ENCODE peak calls at places on chromosomes 3 and 15, in four cellular contexts. One of them, this sample, is unnamed.

GRCh38 chr15:40906947-40907802 is 12.9 kb downstream of the VPS18 start:
- DNase-seq in GM12878: no peak
- DNase-seq in K562: peak
- DNase-seq in HepG2: no peak
- DNase-seq in this sample: peak

GRCh38 chr3:75171632-75172230 is 492.4 kb upstream of the FRG2C start:
- DNase-seq in GM12878: no peak
- DNase-seq in K562: peak
- DNase-seq in HepG2: no peak
- DNase-seq in this sample: no peak

GRCh38 chr3:125602752-125603649 is 7.7 kb upstream of the OSBPL11 start:
- DNase-seq in GM12878: no peak
- DNase-seq in K562: no peak
- DNase-seq in HepG2: no peak
- DNase-seq in this sample: no peak

GRCh38 chr3:111725706-111726105 is 130.6 kb upstream of the ZBED2 start:
- DNase-seq in GM12878: no peak
- DNase-seq in K562: no peak
- DNase-seq in HepG2: no peak
- DNase-seq in this sample: no peak

GRCh38 chr3:161310649-161311423 is 60.5 kb downstream of the SPTSSB start:
- DNase-seq in GM12878: peak
- DNase-seq in K562: no peak
- DNase-seq in HepG2: no peak
- DNase-seq in this sample: no peak

GRCh38 chr3:58063424-58063823 is 55.2 kb downstream of the FLNB start:
- DNase-seq in GM12878: no peak
- DNase-seq in K562: peak
- DNase-seq in HepG2: no peak
- DNase-seq in this sample: no peak

GRCh38 chr3:9420850-9421549 is 23.6 kb downstream of the SETD5 start:
- DNase-seq in GM12878: no peak
- DNase-seq in K562: no peak
- DNase-seq in HepG2: no peak
- DNase-seq in this sample: no peak

GRCh38 chr3:71724584-71725278 is 471 bp downstream of the EIF4E3 start:
- DNase-seq in GM12878: no peak
- DNase-seq in K562: peak
- DNase-seq in HepG2: no peak
- DNase-seq in this sample: peak

GRCh38 chr15:80275946-80276345 is 23.9 kb upstream of the CTXND1 start:
- DNase-seq in GM12878: no peak
- DNase-seq in K562: no peak
- DNase-seq in HepG2: no peak
- DNase-seq in this sample: no peak

GRCh38 chr15:82828064-82828463 is 18.6 kb downstream of the WHAMM start:
- DNase-seq in GM12878: no peak
- DNase-seq in K562: no peak
- DNase-seq in HepG2: peak
- DNase-seq in this sample: no peak

GRCh38 chr3:198079771-198080520 is 119.9 kb downstream of the LMLN start:
- DNase-seq in GM12878: no peak
- DNase-seq in K562: peak
- DNase-seq in HepG2: no peak
- DNase-seq in this sample: no peak

GRCh38 chr3:190491533-190492054 is 22.3 kb upstream of the IL1RAP start:
- DNase-seq in GM12878: no peak
- DNase-seq in K562: no peak
- DNase-seq in HepG2: no peak
- DNase-seq in this sample: no peak

GRCh38 chr3:10357592-10358308 is 36.8 kb upstream of the SEC13 start:
- DNase-seq in GM12878: peak
- DNase-seq in K562: no peak
- DNase-seq in HepG2: no peak
- DNase-seq in this sample: no peak

GRCh38 chr3:98021821-98022220 is 13.3 kb downstream of the GABRR3 start:
- DNase-seq in GM12878: no peak
- DNase-seq in K562: no peak
- DNase-seq in HepG2: no peak
- DNase-seq in this sample: no peak

GRCh38 chr3:11642455-11643162 is 1.1 kb downstream of the VGLL4 start:
- DNase-seq in GM12878: peak
- DNase-seq in K562: peak
- DNase-seq in HepG2: peak
- DNase-seq in this sample: peak

GRCh38 chr3:113054552-113054951 is 63.8 kb downstream of the GTPBP8 start:
- DNase-seq in GM12878: no peak
- DNase-seq in K562: no peak
- DNase-seq in HepG2: no peak
- DNase-seq in this sample: no peak

GRCh38 chr3:114794894-114795630 is 352.0 kb downstream of the ZBTB20 start:
- DNase-seq in GM12878: no peak
- DNase-seq in K562: no peak
- DNase-seq in HepG2: no peak
- DNase-seq in this sample: no peak

GRCh38 chr15:71748327-71748726 is 62.0 kb upstream of the NR2E3 start:
- DNase-seq in GM12878: no peak
- DNase-seq in K562: no peak
- DNase-seq in HepG2: no peak
- DNase-seq in this sample: no peak

GRCh38 chr3:15007681-15008141 is 57.4 kb downstream of the MRPS25 start:
- DNase-seq in GM12878: no peak
- DNase-seq in K562: no peak
- DNase-seq in HepG2: no peak
- DNase-seq in this sample: no peak

GRCh38 chr15:58466566-58466965 is 34.8 kb downstream of the LIPC start:
- DNase-seq in GM12878: no peak
- DNase-seq in K562: no peak
- DNase-seq in HepG2: no peak
- DNase-seq in this sample: no peak

GRCh38 chr3:58271901-58272501 is 34.0 kb upstream of the RPP14 start:
- DNase-seq in GM12878: no peak
- DNase-seq in K562: no peak
- DNase-seq in HepG2: no peak
- DNase-seq in this sample: no peak

GRCh38 chr3:130312374-130312773 is 33.1 kb upstream of the COL6A5 start:
- DNase-seq in GM12878: no peak
- DNase-seq in K562: no peak
- DNase-seq in HepG2: no peak
- DNase-seq in this sample: no peak

GRCh38 chr15:63474810-63475316 is 29.5 kb upstream of the USP3 start:
- DNase-seq in GM12878: peak
- DNase-seq in K562: no peak
- DNase-seq in HepG2: peak
- DNase-seq in this sample: no peak

GRCh38 chr15:62482715-62483429 is 317.8 kb upstream of the C2CD4B start:
- DNase-seq in GM12878: peak
- DNase-seq in K562: peak
- DNase-seq in HepG2: peak
- DNase-seq in this sample: peak

GRCh38 chr15:57097246-57097645 is 178.8 kb downstream of the TCF12 start:
- DNase-seq in GM12878: no peak
- DNase-seq in K562: no peak
- DNase-seq in HepG2: no peak
- DNase-seq in this sample: no peak

GRCh38 chr3:111603679-111604643 is 8.8 kb upstream of the ZBED2 start:
- DNase-seq in GM12878: no peak
- DNase-seq in K562: no peak
- DNase-seq in HepG2: no peak
- DNase-seq in this sample: no peak

GRCh38 chr3:15974647-15975046 is 176.9 kb upstream of the ANKRD28 start:
- DNase-seq in GM12878: no peak
- DNase-seq in K562: peak
- DNase-seq in HepG2: no peak
- DNase-seq in this sample: no peak

GRCh38 chr15:81332326-81332725 is 8.4 kb upstream of the STARD5 start:
- DNase-seq in GM12878: no peak
- DNase-seq in K562: no peak
- DNase-seq in HepG2: no peak
- DNase-seq in this sample: no peak

GRCh38 chr3:120425877-120426276 is 24.9 kb downstream of the FSTL1 start:
- DNase-seq in GM12878: no peak
- DNase-seq in K562: no peak
- DNase-seq in HepG2: no peak
- DNase-seq in this sample: peak

GRCh38 chr15:96115642-96116041 is 214.9 kb upstream of the NR2F2 start:
- DNase-seq in GM12878: no peak
- DNase-seq in K562: no peak
- DNase-seq in HepG2: no peak
- DNase-seq in this sample: no peak

GRCh38 chr3:160635213-160635612 is 41.7 kb upstream of the ARL14 start:
- DNase-seq in GM12878: no peak
- DNase-seq in K562: no peak
- DNase-seq in HepG2: no peak
- DNase-seq in this sample: no peak

GRCh38 chr3:40207796-40208195 is 101.7 kb upstream of the EIF1B start:
- DNase-seq in GM12878: no peak
- DNase-seq in K562: no peak
- DNase-seq in HepG2: no peak
- DNase-seq in this sample: no peak

GRCh38 chr3:105598047-105598796 is 231.5 kb downstream of the ALCAM start:
- DNase-seq in GM12878: no peak
- DNase-seq in K562: no peak
- DNase-seq in HepG2: no peak
- DNase-seq in this sample: no peak

GRCh38 chr3:36677331-36678007 is 86.9 kb downstream of the DCLK3 start:
- DNase-seq in GM12878: no peak
- DNase-seq in K562: no peak
- DNase-seq in HepG2: peak
- DNase-seq in this sample: no peak

GRCh38 chr15:88634449-88634848 is 4.4 kb upstream of the ISG20 start:
- DNase-seq in GM12878: no peak
- DNase-seq in K562: no peak
- DNase-seq in HepG2: no peak
- DNase-seq in this sample: no peak

GRCh38 chr15:88636654-88637053 is 2.2 kb upstream of the ISG20 start:
- DNase-seq in GM12878: no peak
- DNase-seq in K562: no peak
- DNase-seq in HepG2: no peak
- DNase-seq in this sample: no peak

GRCh38 chr15:88635343-88635742 is 3.5 kb upstream of the ISG20 start:
- DNase-seq in GM12878: no peak
- DNase-seq in K562: no peak
- DNase-seq in HepG2: no peak
- DNase-seq in this sample: no peak

GRCh38 chr15:88637436-88637835 is 1.4 kb upstream of the ISG20 start:
- DNase-seq in GM12878: no peak
- DNase-seq in K562: no peak
- DNase-seq in HepG2: no peak
- DNase-seq in this sample: no peak

GRCh38 chr15:88636039-88636438 is 2.8 kb upstream of the ISG20 start:
- DNase-seq in GM12878: no peak
- DNase-seq in K562: no peak
- DNase-seq in HepG2: no peak
- DNase-seq in this sample: no peak
- TF ChIP-seq FOXM1 in GM12878: no peak
- TF ChIP-seq FOXM1 in K562: no peak
- TF ChIP-seq FOXM1 in HepG2: no peak
- TF ChIP-seq FOXM1 in this sample: no peak

GRCh38 chr3:64022451-64023186 is 675 bp downstream of the PSMD6 start:
- DNase-seq in GM12878: no peak
- DNase-seq in K562: no peak
- DNase-seq in HepG2: no peak
- DNase-seq in this sample: peak
- TF ChIP-seq FOXM1 in GM12878: no peak
- TF ChIP-seq FOXM1 in K562: no peak
- TF ChIP-seq FOXM1 in HepG2: no peak
- TF ChIP-seq FOXM1 in this sample: no peak

GRCh38 chr15:101200181-101200580 is 51.7 kb downstream of the CHSY1 start:
- DNase-seq in GM12878: no peak
- DNase-seq in K562: no peak
- DNase-seq in HepG2: no peak
- DNase-seq in this sample: no peak

GRCh38 chr15:101203029-101203428 is 48.8 kb downstream of the CHSY1 start:
- DNase-seq in GM12878: no peak
- DNase-seq in K562: no peak
- DNase-seq in HepG2: no peak
- DNase-seq in this sample: no peak

GRCh38 chr15:101198820-101199219 is 53.0 kb downstream of the CHSY1 start:
- DNase-seq in GM12878: no peak
- DNase-seq in K562: no peak
- DNase-seq in HepG2: no peak
- DNase-seq in this sample: no peak

GRCh38 chr15:101203607-101204006 is 48.2 kb downstream of the CHSY1 start:
- DNase-seq in GM12878: no peak
- DNase-seq in K562: no peak
- DNase-seq in HepG2: peak
- DNase-seq in this sample: no peak

DNA sequence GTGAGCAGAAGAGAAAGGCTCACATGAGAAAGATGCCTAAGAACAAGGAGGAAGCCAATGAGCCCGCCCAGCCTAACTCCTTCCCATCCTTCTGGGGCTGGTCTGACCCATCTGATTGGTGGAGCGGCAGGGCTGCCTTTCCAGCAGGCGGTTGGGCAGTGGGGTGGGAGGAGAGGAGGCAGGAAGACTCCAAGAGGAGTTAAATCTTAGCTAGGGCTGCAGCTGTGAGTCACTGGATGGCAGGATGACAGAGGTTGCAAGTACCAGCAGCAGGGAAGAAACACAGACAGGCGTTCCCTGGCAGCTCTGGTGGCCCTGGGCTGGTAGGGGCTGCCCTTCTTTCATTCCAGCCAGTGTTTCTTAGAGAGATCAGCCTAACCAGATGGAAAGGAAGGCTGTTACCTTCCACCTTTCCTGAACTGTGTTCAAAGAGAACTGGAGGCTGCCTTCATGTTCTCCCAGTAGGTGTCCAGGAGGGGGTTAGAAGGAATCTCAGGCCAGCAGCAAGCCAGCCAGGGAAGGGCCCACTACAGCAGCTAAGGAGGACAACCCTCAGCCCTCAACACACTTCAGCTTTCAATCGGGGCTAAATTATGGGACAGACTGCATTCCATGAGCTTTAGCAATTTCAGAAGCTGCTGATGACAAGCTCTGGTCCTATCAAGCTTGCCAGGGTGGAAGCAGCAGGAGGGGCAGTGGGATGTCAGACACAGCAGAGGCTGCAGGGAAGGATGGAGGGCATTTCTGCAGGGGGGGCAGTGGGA is 50.3 kb downstream of the CHSY1 start:
- DNase-seq in GM12878: no peak
- DNase-seq in K562: peak
- DNase-seq in HepG2: no peak
- DNase-seq in this sample: peak
- TF ChIP-seq FOXM1 in GM12878: no peak
- TF ChIP-seq FOXM1 in K562: no peak
- TF ChIP-seq FOXM1 in HepG2: no peak
- TF ChIP-seq FOXM1 in this sample: no peak

DNA sequence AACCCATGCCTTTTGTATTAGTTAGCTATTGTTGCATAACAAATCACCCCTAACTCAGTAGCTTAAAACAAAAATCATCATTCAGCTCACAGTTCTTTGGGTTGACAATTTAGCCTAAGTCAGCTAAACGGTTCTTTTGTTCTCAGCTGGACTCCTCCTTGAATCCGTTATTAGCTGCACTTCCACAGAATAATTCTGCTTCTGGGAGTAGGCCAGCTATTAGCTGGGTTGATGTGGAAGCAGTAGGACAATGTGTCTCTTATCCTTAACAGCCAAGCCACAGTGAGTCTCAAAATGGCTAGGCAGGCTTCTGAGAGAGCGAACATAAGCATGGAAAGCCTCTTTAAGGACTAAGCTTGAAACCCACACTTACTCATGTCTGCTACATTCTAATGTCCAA is 42.7 kb upstream of the ARPP21 start:
- DNase-seq in GM12878: no peak
- DNase-seq in K562: no peak
- DNase-seq in HepG2: no peak
- DNase-seq in this sample: no peak
- TF ChIP-seq FOXM1 in GM12878: no peak
- TF ChIP-seq FOXM1 in K562: no peak
- TF ChIP-seq FOXM1 in HepG2: no peak
- TF ChIP-seq FOXM1 in this sample: no peak

This sample was measured in SK-N-SH.